ENCODE peak calls at places on chromosomes 5 and 9, in seven cellular contexts. One of them, this sample, is unnamed.

GRCh38 chr5:123093279-123094226 is 4.5 kb downstream of the PRDM6 start:
- DNase-seq in NCI-H1436: no peak
- DNase-seq in NCI-H2081: no peak
- DNase-seq in AG08396: peak
- DNase-seq in fibroblast of gingiva: no peak
- DNase-seq in activated T-cell treated with anti-CD3 and anti-CD28 coated beads, Interleukin-2, amount 50 U/mL, for 48 hours: no peak
- DNase-seq in T-helper 17 cell: no peak
- DNase-seq in this sample: no peak

GRCh38 chr5:31963358-31963757 is 210.8 kb downstream of the GOLPH3 start:
- DNase-seq in NCI-H1436: no peak
- DNase-seq in NCI-H2081: no peak
- DNase-seq in AG08396: no peak
- DNase-seq in fibroblast of gingiva: no peak
- DNase-seq in activated T-cell treated with anti-CD3 and anti-CD28 coated beads, Interleukin-2, amount 50 U/mL, for 48 hours: no peak
- DNase-seq in T-helper 17 cell: no peak
- DNase-seq in this sample: no peak

GRCh38 chr5:43309122-43309521 is 4.1 kb downstream of the HMGCS1 start:
- DNase-seq in NCI-H1436: no peak
- DNase-seq in NCI-H2081: no peak
- DNase-seq in AG08396: no peak
- DNase-seq in fibroblast of gingiva: no peak
- DNase-seq in activated T-cell treated with anti-CD3 and anti-CD28 coated beads, Interleukin-2, amount 50 U/mL, for 48 hours: no peak
- DNase-seq in T-helper 17 cell: no peak
- DNase-seq in this sample: no peak

GRCh38 chr5:6553986-6554385 is 78.9 kb downstream of the NSUN2 start:
- DNase-seq in NCI-H1436: no peak
- DNase-seq in NCI-H2081: no peak
- DNase-seq in AG08396: no peak
- DNase-seq in fibroblast of gingiva: no peak
- DNase-seq in activated T-cell treated with anti-CD3 and anti-CD28 coated beads, Interleukin-2, amount 50 U/mL, for 48 hours: no peak
- DNase-seq in T-helper 17 cell: no peak
- DNase-seq in this sample: no peak

GRCh38 chr9:79123419-79123818 is 448.3 kb upstream of the TLE4 start:
- DNase-seq in NCI-H1436: no peak
- DNase-seq in NCI-H2081: no peak
- DNase-seq in AG08396: no peak
- DNase-seq in fibroblast of gingiva: no peak
- DNase-seq in activated T-cell treated with anti-CD3 and anti-CD28 coated beads, Interleukin-2, amount 50 U/mL, for 48 hours: no peak
- DNase-seq in T-helper 17 cell: no peak
- DNase-seq in this sample: no peak

GRCh38 chr5:34771076-34771475 is 67.9 kb upstream of the TTC23L start:
- DNase-seq in NCI-H1436: no peak
- DNase-seq in NCI-H2081: no peak
- DNase-seq in AG08396: no peak
- DNase-seq in fibroblast of gingiva: no peak
- DNase-seq in activated T-cell treated with anti-CD3 and anti-CD28 coated beads, Interleukin-2, amount 50 U/mL, for 48 hours: no peak
- DNase-seq in T-helper 17 cell: no peak
- DNase-seq in this sample: no peak

GRCh38 chr5:111075520-111075919 is 4.0 kb downstream of the TSLP start:
- DNase-seq in NCI-H1436: no peak
- DNase-seq in NCI-H2081: no peak
- DNase-seq in AG08396: peak
- DNase-seq in fibroblast of gingiva: peak
- DNase-seq in activated T-cell treated with anti-CD3 and anti-CD28 coated beads, Interleukin-2, amount 50 U/mL, for 48 hours: no peak
- DNase-seq in T-helper 17 cell: no peak
- DNase-seq in this sample: peak

GRCh38 chr9:92738661-92739081 is 26.0 kb downstream of the BICD2 start:
- DNase-seq in NCI-H1436: no peak
- DNase-seq in NCI-H2081: no peak
- DNase-seq in AG08396: peak
- DNase-seq in fibroblast of gingiva: peak
- DNase-seq in activated T-cell treated with anti-CD3 and anti-CD28 coated beads, Interleukin-2, amount 50 U/mL, for 48 hours: no peak
- DNase-seq in T-helper 17 cell: no peak
- DNase-seq in this sample: no peak

GRCh38 chr5:102865510-102866314 is 110.6 kb downstream of the PAM start:
- DNase-seq in NCI-H1436: peak
- DNase-seq in NCI-H2081: peak
- DNase-seq in AG08396: peak
- DNase-seq in fibroblast of gingiva: peak
- DNase-seq in activated T-cell treated with anti-CD3 and anti-CD28 coated beads, Interleukin-2, amount 50 U/mL, for 48 hours: peak
- DNase-seq in T-helper 17 cell: no peak
- DNase-seq in this sample: peak

GRCh38 chr5:91049800-91050199 is 333.3 kb downstream of the ARRDC3 start:
- DNase-seq in NCI-H1436: no peak
- DNase-seq in NCI-H2081: no peak
- DNase-seq in AG08396: no peak
- DNase-seq in fibroblast of gingiva: no peak
- DNase-seq in activated T-cell treated with anti-CD3 and anti-CD28 coated beads, Interleukin-2, amount 50 U/mL, for 48 hours: no peak
- DNase-seq in T-helper 17 cell: no peak
- DNase-seq in this sample: no peak

GRCh38 chr5:36688722-36689121 is 82.3 kb downstream of the SLC1A3 start:
- DNase-seq in NCI-H1436: no peak
- DNase-seq in NCI-H2081: no peak
- DNase-seq in AG08396: no peak
- DNase-seq in fibroblast of gingiva: no peak
- DNase-seq in activated T-cell treated with anti-CD3 and anti-CD28 coated beads, Interleukin-2, amount 50 U/mL, for 48 hours: no peak
- DNase-seq in T-helper 17 cell: no peak
- DNase-seq in this sample: no peak

GRCh38 chr9:114310471-114311450 is 12.1 kb upstream of the ORM1 start:
- DNase-seq in NCI-H1436: no peak
- DNase-seq in NCI-H2081: no peak
- DNase-seq in AG08396: no peak
- DNase-seq in fibroblast of gingiva: no peak
- DNase-seq in activated T-cell treated with anti-CD3 and anti-CD28 coated beads, Interleukin-2, amount 50 U/mL, for 48 hours: peak
- DNase-seq in T-helper 17 cell: no peak
- DNase-seq in this sample: no peak

GRCh38 chr9:121075251-121076036 is 689 bp downstream of the CNTRL start:
- DNase-seq in NCI-H1436: no peak
- DNase-seq in NCI-H2081: peak
- DNase-seq in AG08396: no peak
- DNase-seq in fibroblast of gingiva: no peak
- DNase-seq in activated T-cell treated with anti-CD3 and anti-CD28 coated beads, Interleukin-2, amount 50 U/mL, for 48 hours: no peak
- DNase-seq in T-helper 17 cell: no peak
- DNase-seq in this sample: no peak

GRCh38 chr9:72704688-72705375 is 183.4 kb downstream of the TMC1 start:
- DNase-seq in NCI-H1436: no peak
- DNase-seq in NCI-H2081: no peak
- DNase-seq in AG08396: no peak
- DNase-seq in fibroblast of gingiva: no peak
- DNase-seq in activated T-cell treated with anti-CD3 and anti-CD28 coated beads, Interleukin-2, amount 50 U/mL, for 48 hours: no peak
- DNase-seq in T-helper 17 cell: no peak
- DNase-seq in this sample: no peak

GRCh38 chr5:137453476-137454080 is 45.5 kb downstream of the SPOCK1 start:
- DNase-seq in NCI-H1436: no peak
- DNase-seq in NCI-H2081: no peak
- DNase-seq in AG08396: no peak
- DNase-seq in fibroblast of gingiva: peak
- DNase-seq in activated T-cell treated with anti-CD3 and anti-CD28 coated beads, Interleukin-2, amount 50 U/mL, for 48 hours: no peak
- DNase-seq in T-helper 17 cell: no peak
- DNase-seq in this sample: no peak

GRCh38 chr5:142783601-142784291 is 13.6 kb downstream of the ARHGAP26 start:
- DNase-seq in NCI-H1436: no peak
- DNase-seq in NCI-H2081: no peak
- DNase-seq in AG08396: peak
- DNase-seq in fibroblast of gingiva: peak
- DNase-seq in activated T-cell treated with anti-CD3 and anti-CD28 coated beads, Interleukin-2, amount 50 U/mL, for 48 hours: peak
- DNase-seq in T-helper 17 cell: no peak
- DNase-seq in this sample: peak

GRCh38 chr5:173689713-173690360 is 73.4 kb upstream of the BOD1 start:
- DNase-seq in NCI-H1436: no peak
- DNase-seq in NCI-H2081: no peak
- DNase-seq in AG08396: no peak
- DNase-seq in fibroblast of gingiva: no peak
- DNase-seq in activated T-cell treated with anti-CD3 and anti-CD28 coated beads, Interleukin-2, amount 50 U/mL, for 48 hours: no peak
- DNase-seq in T-helper 17 cell: no peak
- DNase-seq in this sample: no peak

GRCh38 chr9:113488490-113488889 is 25.0 kb downstream of the RGS3 start:
- DNase-seq in NCI-H1436: no peak
- DNase-seq in NCI-H2081: no peak
- DNase-seq in AG08396: peak
- DNase-seq in fibroblast of gingiva: peak
- DNase-seq in activated T-cell treated with anti-CD3 and anti-CD28 coated beads, Interleukin-2, amount 50 U/mL, for 48 hours: no peak
- DNase-seq in T-helper 17 cell: no peak
- DNase-seq in this sample: no peak

GRCh38 chr9:88551546-88552137 is 16.7 kb downstream of the NXNL2 start:
- DNase-seq in NCI-H1436: no peak
- DNase-seq in NCI-H2081: no peak
- DNase-seq in AG08396: no peak
- DNase-seq in fibroblast of gingiva: no peak
- DNase-seq in activated T-cell treated with anti-CD3 and anti-CD28 coated beads, Interleukin-2, amount 50 U/mL, for 48 hours: no peak
- DNase-seq in T-helper 17 cell: no peak
- DNase-seq in this sample: no peak

GRCh38 chr5:138972836-138973235 is 97.7 kb upstream of the LRRTM2 start:
- DNase-seq in NCI-H1436: no peak
- DNase-seq in NCI-H2081: no peak
- DNase-seq in AG08396: no peak
- DNase-seq in fibroblast of gingiva: no peak
- DNase-seq in activated T-cell treated with anti-CD3 and anti-CD28 coated beads, Interleukin-2, amount 50 U/mL, for 48 hours: no peak
- DNase-seq in T-helper 17 cell: no peak
- DNase-seq in this sample: no peak

GRCh38 chr5:151724360-151724759 is 34.1 kb downstream of the ATOX1 start:
- DNase-seq in NCI-H1436: no peak
- DNase-seq in NCI-H2081: no peak
- DNase-seq in AG08396: no peak
- DNase-seq in fibroblast of gingiva: no peak
- DNase-seq in activated T-cell treated with anti-CD3 and anti-CD28 coated beads, Interleukin-2, amount 50 U/mL, for 48 hours: no peak
- DNase-seq in T-helper 17 cell: no peak
- DNase-seq in this sample: no peak

GRCh38 chr9:130738281-130738680 is 44.7 kb downstream of the EXOSC2 start:
- DNase-seq in NCI-H1436: no peak
- DNase-seq in NCI-H2081: no peak
- DNase-seq in AG08396: no peak
- DNase-seq in fibroblast of gingiva: no peak
- DNase-seq in activated T-cell treated with anti-CD3 and anti-CD28 coated beads, Interleukin-2, amount 50 U/mL, for 48 hours: no peak
- DNase-seq in T-helper 17 cell: no peak
- DNase-seq in this sample: no peak

GRCh38 chr5:116771466-116772151 is 197.0 kb upstream of the SEMA6A start:
- DNase-seq in NCI-H1436: no peak
- DNase-seq in NCI-H2081: no peak
- DNase-seq in AG08396: no peak
- DNase-seq in fibroblast of gingiva: peak
- DNase-seq in activated T-cell treated with anti-CD3 and anti-CD28 coated beads, Interleukin-2, amount 50 U/mL, for 48 hours: no peak
- DNase-seq in T-helper 17 cell: no peak
- DNase-seq in this sample: no peak

GRCh38 chr5:133655966-133656365 is 43.6 kb upstream of the FSTL4 start:
- DNase-seq in NCI-H1436: no peak
- DNase-seq in NCI-H2081: no peak
- DNase-seq in AG08396: no peak
- DNase-seq in fibroblast of gingiva: no peak
- DNase-seq in activated T-cell treated with anti-CD3 and anti-CD28 coated beads, Interleukin-2, amount 50 U/mL, for 48 hours: no peak
- DNase-seq in T-helper 17 cell: no peak
- DNase-seq in this sample: no peak

GRCh38 chr5:134692722-134693121 is 44.1 kb downstream of the SEC24A start:
- DNase-seq in NCI-H1436: no peak
- DNase-seq in NCI-H2081: no peak
- DNase-seq in AG08396: no peak
- DNase-seq in fibroblast of gingiva: no peak
- DNase-seq in activated T-cell treated with anti-CD3 and anti-CD28 coated beads, Interleukin-2, amount 50 U/mL, for 48 hours: no peak
- DNase-seq in T-helper 17 cell: no peak
- DNase-seq in this sample: no peak

GRCh38 chr5:171858303-171858702 is 72.7 kb downstream of the SMIM23 start:
- DNase-seq in NCI-H1436: no peak
- DNase-seq in NCI-H2081: no peak
- DNase-seq in AG08396: no peak
- DNase-seq in fibroblast of gingiva: no peak
- DNase-seq in activated T-cell treated with anti-CD3 and anti-CD28 coated beads, Interleukin-2, amount 50 U/mL, for 48 hours: no peak
- DNase-seq in T-helper 17 cell: no peak
- DNase-seq in this sample: no peak

GRCh38 chr9:134219721-134220060 is 55.3 kb upstream of the RNU6ATAC start:
- DNase-seq in NCI-H1436: no peak
- DNase-seq in NCI-H2081: no peak
- DNase-seq in AG08396: no peak
- DNase-seq in fibroblast of gingiva: no peak
- DNase-seq in activated T-cell treated with anti-CD3 and anti-CD28 coated beads, Interleukin-2, amount 50 U/mL, for 48 hours: no peak
- DNase-seq in T-helper 17 cell: no peak
- DNase-seq in this sample: no peak

GRCh38 chr5:176633638-176634037 is 3.2 kb downstream of the EIF4E1B start:
- DNase-seq in NCI-H1436: no peak
- DNase-seq in NCI-H2081: no peak
- DNase-seq in AG08396: no peak
- DNase-seq in fibroblast of gingiva: no peak
- DNase-seq in activated T-cell treated with anti-CD3 and anti-CD28 coated beads, Interleukin-2, amount 50 U/mL, for 48 hours: no peak
- DNase-seq in T-helper 17 cell: no peak
- DNase-seq in this sample: no peak

GRCh38 chr9:27125030-27125429 is 16.0 kb downstream of the TEK start:
- DNase-seq in NCI-H1436: peak
- DNase-seq in NCI-H2081: peak
- DNase-seq in AG08396: peak
- DNase-seq in fibroblast of gingiva: peak
- DNase-seq in activated T-cell treated with anti-CD3 and anti-CD28 coated beads, Interleukin-2, amount 50 U/mL, for 48 hours: no peak
- DNase-seq in T-helper 17 cell: no peak
- DNase-seq in this sample: peak

GRCh38 chr5:34743878-34744277 is 87.8 kb downstream of the RAI14 start:
- DNase-seq in NCI-H1436: no peak
- DNase-seq in NCI-H2081: no peak
- DNase-seq in AG08396: peak
- DNase-seq in fibroblast of gingiva: peak
- DNase-seq in activated T-cell treated with anti-CD3 and anti-CD28 coated beads, Interleukin-2, amount 50 U/mL, for 48 hours: no peak
- DNase-seq in T-helper 17 cell: no peak
- DNase-seq in this sample: peak

GRCh38 chr9:38360880-38361836 is 31.3 kb upstream of the ALDH1B1 start:
- DNase-seq in NCI-H1436: no peak
- DNase-seq in NCI-H2081: no peak
- DNase-seq in AG08396: no peak
- DNase-seq in fibroblast of gingiva: no peak
- DNase-seq in activated T-cell treated with anti-CD3 and anti-CD28 coated beads, Interleukin-2, amount 50 U/mL, for 48 hours: no peak
- DNase-seq in T-helper 17 cell: no peak
- DNase-seq in this sample: no peak